ENCODE peak calls at places on chromosomes 13 and 19, in five cellular contexts. One of them, this sample, is unnamed.

GRCh38 chr13:48831248-48831647 is 144.5 kb upstream of the FNDC3A start:
- DNase-seq in tibial artery: no peak
- DNase-seq in hepatocyte: no peak
- DNase-seq in Karpas-422: no peak
- DNase-seq in IMR-90: peak; percentile 31
- DNase-seq in this sample: peak; percentile 22

GRCh38 chr13:97938701-97939475 is 14.6 kb upstream of the IPO5 start:
- DNase-seq in tibial artery: no peak
- DNase-seq in hepatocyte: no peak
- DNase-seq in Karpas-422: no peak
- DNase-seq in IMR-90: no peak
- DNase-seq in this sample: no peak

GRCh38 chr13:108426893-108427292 is 157.4 kb downstream of the TNFSF13B start:
- DNase-seq in tibial artery: no peak
- DNase-seq in hepatocyte: no peak
- DNase-seq in Karpas-422: no peak
- DNase-seq in IMR-90: no peak
- DNase-seq in this sample: no peak

GRCh38 chr13:32262165-32262564 is 53.0 kb downstream of the ZAR1L start:
- DNase-seq in tibial artery: no peak
- DNase-seq in hepatocyte: no peak
- DNase-seq in Karpas-422: no peak
- DNase-seq in IMR-90: peak; percentile 39
- DNase-seq in this sample: no peak

GRCh38 chr19:18697680-18698079 is 14.2 kb downstream of the CRTC1 start:
- DNase-seq in tibial artery: no peak
- DNase-seq in hepatocyte: no peak
- DNase-seq in Karpas-422: no peak
- DNase-seq in IMR-90: no peak
- DNase-seq in this sample: no peak

GRCh38 chr13:44816701-44817684 is 172.3 kb downstream of the NUFIP1 start:
- DNase-seq in tibial artery: no peak
- DNase-seq in hepatocyte: no peak
- DNase-seq in Karpas-422: peak; percentile 36
- DNase-seq in IMR-90: peak; percentile 49
- DNase-seq in this sample: peak; percentile 100

GRCh38 chr13:93066187-93066586 is 160.4 kb upstream of the GPC6 start:
- DNase-seq in tibial artery: no peak
- DNase-seq in hepatocyte: peak; percentile 16
- DNase-seq in Karpas-422: no peak
- DNase-seq in IMR-90: peak; percentile 91
- DNase-seq in this sample: no peak

GRCh38 chr13:109785141-109785891 is 1.1 kb downstream of the IRS2 start:
- DNase-seq in tibial artery: peak; percentile 50
- DNase-seq in hepatocyte: peak; percentile 72
- DNase-seq in Karpas-422: no peak
- DNase-seq in IMR-90: peak; percentile 57
- DNase-seq in this sample: peak; percentile 64

GRCh38 chr19:55287361-55288079 is 3.7 kb downstream of the BRSK1 start:
- DNase-seq in tibial artery: no peak
- DNase-seq in hepatocyte: no peak
- DNase-seq in Karpas-422: no peak
- DNase-seq in IMR-90: no peak
- DNase-seq in this sample: no peak

GRCh38 chr13:43785681-43786471 is 896 bp downstream of the ENOX1 start:
- DNase-seq in tibial artery: peak; percentile 66
- DNase-seq in hepatocyte: peak; percentile 77
- DNase-seq in Karpas-422: no peak
- DNase-seq in IMR-90: peak; percentile 63
- DNase-seq in this sample: peak; percentile 73

GRCh38 chr13:99320693-99321481 is 13.7 kb upstream of the GPR183 start:
- DNase-seq in tibial artery: no peak
- DNase-seq in hepatocyte: no peak
- DNase-seq in Karpas-422: peak; percentile 62
- DNase-seq in IMR-90: peak; percentile 88
- DNase-seq in this sample: no peak

GRCh38 chr13:98821372-98822237 is 69.1 kb upstream of the SLC15A1 start:
- DNase-seq in tibial artery: peak; percentile 49
- DNase-seq in hepatocyte: peak; percentile 73
- DNase-seq in Karpas-422: no peak
- DNase-seq in IMR-90: no peak
- DNase-seq in this sample: no peak

GRCh38 chr13:24254151-24254810 is 55.1 kb upstream of the C1QTNF9 start:
- DNase-seq in tibial artery: no peak
- DNase-seq in hepatocyte: no peak
- DNase-seq in Karpas-422: no peak
- DNase-seq in IMR-90: no peak
- DNase-seq in this sample: peak; percentile 28

GRCh38 chr13:39773833-39774232 is 118.4 kb downstream of the COG6 start:
- DNase-seq in tibial artery: no peak
- DNase-seq in hepatocyte: no peak
- DNase-seq in Karpas-422: no peak
- DNase-seq in IMR-90: peak; percentile 71
- DNase-seq in this sample: no peak

GRCh38 chr13:44092053-44092452 is 212.3 kb downstream of the LACC1 start:
- DNase-seq in tibial artery: no peak
- DNase-seq in hepatocyte: no peak
- DNase-seq in Karpas-422: no peak
- DNase-seq in IMR-90: no peak
- DNase-seq in this sample: no peak

GRCh38 chr13:78239681-78240080 is 321.1 kb upstream of the EDNRB start:
- DNase-seq in tibial artery: no peak
- DNase-seq in hepatocyte: no peak
- DNase-seq in Karpas-422: no peak
- DNase-seq in IMR-90: peak; percentile 1
- DNase-seq in this sample: no peak

GRCh38 chr13:40490086-40490723 is 176.2 kb downstream of the FOXO1 start:
- DNase-seq in tibial artery: no peak
- DNase-seq in hepatocyte: no peak
- DNase-seq in Karpas-422: no peak
- DNase-seq in IMR-90: no peak
- DNase-seq in this sample: no peak

GRCh38 chr13:90039516-90039915 is 1308.0 kb upstream of the MIR17HG start:
- DNase-seq in tibial artery: no peak
- DNase-seq in hepatocyte: no peak
- DNase-seq in Karpas-422: no peak
- DNase-seq in IMR-90: no peak
- DNase-seq in this sample: no peak

GRCh38 chr13:39527961-39528720 is 74.9 kb downstream of the LHFPL6 start:
- DNase-seq in tibial artery: peak; percentile 38
- DNase-seq in hepatocyte: no peak
- DNase-seq in Karpas-422: no peak
- DNase-seq in IMR-90: peak; percentile 96
- DNase-seq in this sample: peak; percentile 53

GRCh38 chr19:33731886-33732285 is 64.8 kb upstream of the KCTD15 start:
- DNase-seq in tibial artery: no peak
- DNase-seq in hepatocyte: no peak
- DNase-seq in Karpas-422: no peak
- DNase-seq in IMR-90: no peak
- DNase-seq in this sample: no peak

DNA sequence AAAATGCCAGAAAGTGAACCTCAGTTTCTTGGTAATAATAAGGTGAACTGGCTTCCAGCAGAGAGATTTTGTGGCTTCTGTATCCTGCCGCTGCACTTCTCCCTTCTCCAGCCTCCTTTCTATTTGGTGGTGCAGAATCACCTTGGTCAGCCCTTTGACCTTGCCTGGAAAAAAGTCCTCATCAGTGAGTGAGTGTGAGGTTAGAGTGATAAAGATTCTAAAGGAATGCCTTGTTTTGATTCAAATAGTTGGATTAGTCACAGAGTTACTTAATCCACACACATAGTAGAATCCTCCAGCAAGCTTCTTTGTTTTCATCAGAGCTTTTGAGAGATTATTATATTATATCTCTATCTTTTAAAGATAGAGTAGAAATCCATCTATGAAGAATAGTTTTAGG is 140.9 kb downstream of the KCNRG start:
- DNase-seq in tibial artery: no peak
- DNase-seq in hepatocyte: no peak
- DNase-seq in Karpas-422: no peak
- DNase-seq in IMR-90: peak; percentile 78
- DNase-seq in this sample: no peak
- H3K27ac ChIP-seq in tibial artery: no peak overlapping the region
- H3K27ac ChIP-seq in hepatocyte: no peak overlapping the region
- H3K27ac ChIP-seq in Karpas-422: no peak overlapping the region
- H3K27ac ChIP-seq in IMR-90: no peak overlapping the region
- H3K27ac ChIP-seq in this sample: no peak overlapping the region

DNA sequence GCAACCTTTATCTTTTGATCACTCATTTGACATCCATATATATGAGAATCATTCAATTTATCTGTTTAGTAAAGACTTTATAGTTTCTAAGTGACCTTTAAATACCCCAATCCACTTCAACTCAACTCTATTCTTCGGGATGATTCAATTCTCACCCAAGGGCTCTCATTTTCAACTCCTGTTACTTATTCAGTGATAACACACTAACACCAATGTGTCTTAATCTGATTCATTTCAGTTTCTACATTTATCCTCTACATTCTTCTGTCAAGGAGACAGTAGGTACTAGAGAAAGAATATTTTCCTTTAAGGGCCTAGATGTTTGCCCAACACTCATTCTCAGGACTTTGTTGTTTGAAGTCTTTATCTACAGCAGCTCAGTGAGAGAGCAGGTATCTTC is 7.1 kb downstream of the ARGLU1 start:
- DNase-seq in tibial artery: no peak
- DNase-seq in hepatocyte: no peak
- DNase-seq in Karpas-422: no peak
- DNase-seq in IMR-90: no peak
- DNase-seq in this sample: no peak
- H3K27ac ChIP-seq in tibial artery: no peak overlapping the region
- H3K27ac ChIP-seq in hepatocyte: no peak overlapping the region
- H3K27ac ChIP-seq in Karpas-422: no peak overlapping the region
- H3K27ac ChIP-seq in IMR-90: no peak overlapping the region
- H3K27ac ChIP-seq in this sample: no peak overlapping the region

DNA sequence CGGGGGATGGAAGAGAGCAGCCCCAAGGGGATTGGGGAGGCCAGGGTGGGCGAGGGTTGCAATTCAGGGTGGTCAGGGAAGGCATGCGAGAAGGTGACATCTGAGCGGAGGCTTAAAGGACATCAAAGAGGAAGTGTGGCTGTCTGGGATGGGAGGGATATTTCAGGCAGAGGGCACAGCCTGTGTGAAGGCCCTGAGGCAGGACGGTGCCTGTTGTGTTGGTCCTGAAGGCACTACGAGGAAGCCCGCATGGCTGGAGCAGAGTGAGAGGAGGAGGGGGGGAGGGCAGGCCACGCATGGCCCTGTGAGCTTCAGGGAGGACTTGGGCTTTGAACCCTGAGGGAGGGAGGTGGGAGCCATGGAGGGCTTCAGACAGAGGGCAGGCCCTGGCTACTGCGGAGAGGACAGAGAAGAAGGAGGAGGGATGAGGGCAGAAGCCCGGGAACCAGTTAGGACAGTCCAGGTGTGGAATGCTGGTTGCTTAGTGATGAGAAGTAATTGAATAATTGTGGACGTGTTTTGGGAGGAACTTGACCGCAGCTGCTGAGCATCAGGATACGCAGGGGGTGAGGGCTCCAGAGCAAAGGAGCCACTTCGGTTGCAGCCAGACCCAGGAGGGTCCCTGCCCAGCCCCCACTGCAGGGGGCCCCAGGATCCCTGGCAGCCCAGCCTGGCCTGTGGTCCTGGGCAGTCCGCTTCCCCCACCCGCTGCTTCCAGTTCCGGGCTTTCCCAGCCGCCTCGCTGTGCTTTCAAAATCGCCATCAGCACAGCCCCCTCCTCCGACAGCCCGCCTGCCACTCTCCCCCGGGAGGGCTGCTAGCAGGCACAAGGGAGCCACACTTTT is 6.2 kb downstream of the TLE6 start:
- DNase-seq in tibial artery: peak; percentile 85
- DNase-seq in hepatocyte: peak; percentile 75
- DNase-seq in Karpas-422: no peak
- DNase-seq in IMR-90: peak; percentile 7
- DNase-seq in this sample: peak; percentile 98
- H3K27ac ChIP-seq in tibial artery: peak overlapping the region; percentile 93
- H3K27ac ChIP-seq in hepatocyte: peak overlapping the region; percentile 88
- H3K27ac ChIP-seq in Karpas-422: no peak overlapping the region
- H3K27ac ChIP-seq in IMR-90: peak overlapping the region; percentile 22
- H3K27ac ChIP-seq in this sample: no peak overlapping the region

DNA sequence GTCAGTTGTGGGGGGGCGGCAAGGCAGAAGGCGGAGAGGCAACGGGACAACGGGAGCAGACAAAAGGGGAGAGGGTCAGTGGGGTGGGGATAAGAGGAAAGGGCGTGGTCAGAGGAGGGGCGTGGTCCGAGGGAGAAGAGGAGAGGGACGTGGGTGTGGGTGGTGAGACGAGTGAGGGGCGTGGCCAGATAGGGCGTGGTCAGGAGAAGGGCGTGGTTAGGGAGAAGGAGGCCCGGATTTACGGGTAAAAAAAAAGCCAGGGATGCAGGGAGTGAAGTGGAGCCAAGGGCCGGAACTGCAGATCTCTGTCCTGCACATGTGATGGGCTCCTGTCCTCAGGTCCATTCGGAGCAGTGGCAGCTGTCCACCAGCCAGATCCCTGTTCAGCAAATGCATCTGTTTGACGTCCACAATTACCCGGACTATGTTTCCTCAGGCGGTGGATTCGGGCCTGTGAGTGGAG is 21.5 kb downstream of the CPT1C start:
- DNase-seq in tibial artery: no peak
- DNase-seq in hepatocyte: no peak
- DNase-seq in Karpas-422: peak; percentile 90
- DNase-seq in IMR-90: peak; percentile 1
- DNase-seq in this sample: peak; percentile 30
- H3K27ac ChIP-seq in tibial artery: no peak overlapping the region
- H3K27ac ChIP-seq in hepatocyte: no peak overlapping the region
- H3K27ac ChIP-seq in Karpas-422: no peak overlapping the region
- H3K27ac ChIP-seq in IMR-90: no peak overlapping the region
- H3K27ac ChIP-seq in this sample: no peak overlapping the region